ENCODE peak calls at places on chromosomes 2 and 18, in eight cellular contexts. J is Peyer's patch, B is uterus, A is osteoblast, I is mesenchymal stem cell, K is right atrium auricular region, D is cardiac muscle cell, N is H9. F is an unnamed sample.
A peak's percentile ranks its signal among the peaks of the same experiment; 100 is the strongest.

GRCh38 chr2:192016265-192016664 is 169.4 kb upstream of the CAVIN2 start:
- DNase-seq in J (no peak), B (no peak), A (peak; percentile 6), I (no peak), K (no peak), D (no peak), N (no peak), F (no peak)

GRCh38 chr2:54704688-54705605 is 18.5 kb upstream of the EML6 start:
- DNase-seq in J (no peak), B (no peak), A (no peak), I (peak; percentile 75), K (no peak), D (peak; percentile 82), N (no peak), F (no peak)

GRCh38 chr2:238875531-238876231 is 27.8 kb downstream of the TWIST2 start:
- DNase-seq in J (peak; percentile 58), B (no peak), A (no peak), I (no peak), K (no peak), D (no peak), N (no peak), F (no peak)

GRCh38 chr2:149765636-149766035 is 178.1 kb upstream of the MMADHC start:
- DNase-seq in J (no peak), B (no peak), A (no peak), I (no peak), K (no peak), D (no peak), N (no peak), F (no peak)

GRCh38 chr2:33486544-33486943 is 10.1 kb downstream of the RASGRP3 start:
- DNase-seq in J (no peak), B (no peak), A (no peak), I (no peak), K (no peak), D (no peak), N (no peak), F (no peak)

GRCh38 chr2:217467331-217467730 is 535.5 kb downstream of the TNS1 start:
- DNase-seq in J (no peak), B (peak; percentile 49), A (no peak), I (no peak), K (no peak), D (peak; percentile 18), N (no peak), F (no peak)

GRCh38 chr2:132955871-132956615 is 286.0 kb upstream of the LYPD1 start:
- DNase-seq in J (no peak), B (no peak), A (no peak), I (no peak), K (no peak), D (no peak), N (no peak), F (no peak)

GRCh38 chr2:88136817-88137216 is 9.0 kb upstream of the FABP1 start:
- DNase-seq in J (no peak), B (no peak), A (no peak), I (no peak), K (no peak), D (no peak), N (no peak), F (no peak)

GRCh38 chr2:66576381-66577330 is 141.7 kb downstream of the MEIS1 start:
- DNase-seq in J (no peak), B (peak; percentile 61), A (peak; percentile 85), I (peak; percentile 72), K (no peak), D (peak; percentile 59), N (peak; percentile 54), F (no peak)

GRCh38 chr18:47929681-47930085 is 776 bp downstream of the SMAD2 start:
- DNase-seq in J (no peak), B (no peak), A (no peak), I (peak; percentile 82), K (no peak), D (peak; percentile 71), N (no peak), F (no peak)

GRCh38 chr2:132416080-132416911 is at the start of gene GPR39:
- DNase-seq in J (peak; percentile 92), B (peak; percentile 48), A (peak; percentile 98), I (peak; percentile 98), K (peak; percentile 67), D (peak; percentile 96), N (peak; percentile 88), F (peak; percentile 28)

GRCh38 chr2:19073522-19073921 is 284.9 kb downstream of the OSR1 start:
- DNase-seq in J (no peak), B (no peak), A (peak; percentile 81), I (peak; percentile 25), K (no peak), D (peak; percentile 7), N (peak; percentile 77), F (no peak)

GRCh38 chr18:23504720-23505119 is 1.4 kb downstream of the RMC1 start:
- DNase-seq in J (no peak), B (no peak), A (no peak), I (no peak), K (no peak), D (no peak), N (no peak), F (no peak)

GRCh38 chr2:73968357-73968937 is 16.3 kb upstream of the TET3 start:
- DNase-seq in J (no peak), B (no peak), A (no peak), I (no peak), K (no peak), D (no peak), N (no peak), F (no peak)

GRCh38 chr2:230068658-230069080 is at the start of gene SLC16A14:
- DNase-seq in J (peak; percentile 54), B (peak; percentile 23), A (peak; percentile 47), I (peak; percentile 61), K (no peak), D (peak; percentile 65), N (peak; percentile 53), F (no peak)

GRCh38 chr2:221502270-221502973 is 69.7 kb downstream of the EPHA4 start:
- DNase-seq in J (no peak), B (no peak), A (peak; percentile 55), I (peak; percentile 80), K (no peak), D (peak; percentile 81), N (no peak), F (no peak)

GRCh38 chr18:33034941-33035340 is 262.1 kb upstream of the KLHL14 start:
- DNase-seq in J (no peak), B (no peak), A (no peak), I (peak; percentile 93), K (no peak), D (no peak), N (no peak), F (no peak)

GRCh38 chr2:19806591-19806990 is 95.2 kb downstream of the TTC32 start:
- DNase-seq in J (no peak), B (no peak), A (no peak), I (no peak), K (no peak), D (no peak), N (peak; percentile 18), F (no peak)

DNA sequence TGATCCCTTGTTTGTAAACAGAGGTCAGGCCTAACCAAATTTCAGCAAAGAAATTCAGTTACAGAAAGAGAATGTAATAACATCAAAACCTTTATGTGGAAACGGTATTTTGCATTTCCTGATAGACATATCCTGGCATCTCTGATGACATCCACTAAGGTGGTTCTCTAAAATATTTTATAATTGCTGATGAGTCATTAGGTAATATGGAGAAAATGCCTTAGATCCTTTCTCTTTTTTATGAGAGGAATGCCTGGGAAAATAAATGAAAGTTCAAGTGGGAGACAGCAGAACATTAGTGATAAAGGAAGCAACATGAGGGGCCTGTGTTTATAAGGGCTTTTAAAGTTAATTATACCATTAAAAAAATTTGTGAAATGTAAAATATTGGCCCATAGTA is 72.6 kb downstream of the PLCL1 start:
- DNase-seq in J (no peak), B (no peak), A (no peak), I (no peak), K (no peak), D (no peak), N (no peak), F (no peak)
- H3K4me1 ChIP-seq in J (no peaks in the 10 kb centered on the region), B (no peaks in the 10 kb centered on the region), A (peaks cover 24% of the 10 kb centered on the region), I (peaks cover 4% of the 10 kb centered on the region), K (no peaks in the 10 kb centered on the region), D (peaks cover 8% of the 10 kb centered on the region), N (peaks cover 6% of the 10 kb centered on the region), F (peaks cover 76% of the 10 kb centered on the region)

GRCh38 chr2:99865217-99865569 is 277.2 kb downstream of the AFF3 start:
- DNase-seq in J (no peak), B (no peak), A (no peak), I (no peak), K (no peak), D (no peak), N (no peak), F (no peak)
- H3K4me1 ChIP-seq in J (peaks cover 9% of the 10 kb centered on the region), B (no peaks in the 10 kb centered on the region), A (peaks cover 59% of the 10 kb centered on the region), I (peaks cover 12% of the 10 kb centered on the region), K (no peaks in the 10 kb centered on the region), D (peaks cover 2% of the 10 kb centered on the region), N (no peaks in the 10 kb centered on the region), F (peaks cover 15% of the 10 kb centered on the region)

GRCh38 chr18:41744664-41745063 is 210.4 kb upstream of the PIK3C3 start:
- DNase-seq in J (no peak), B (no peak), A (no peak), I (peak; percentile 16), K (no peak), D (peak; percentile 38), N (no peak), F (no peak)
- H3K4me1 ChIP-seq in J (no peaks in the 10 kb centered on the region), B (no peaks in the 10 kb centered on the region), A (no peaks in the 10 kb centered on the region), I (no peaks in the 10 kb centered on the region), K (no peaks in the 10 kb centered on the region), D (peaks cover 21% of the 10 kb centered on the region), N (peaks cover 5% of the 10 kb centered on the region), F (no peaks in the 10 kb centered on the region)

GRCh38 chr2:48104418-48104817 is 198.1 kb upstream of the FBXO11 start:
- DNase-seq in J (no peak), B (no peak), A (no peak), I (no peak), K (no peak), D (no peak), N (no peak), F (no peak)

GRCh38 chr2:48105848-48106247 is 199.6 kb upstream of the FBXO11 start:
- DNase-seq in J (no peak), B (no peak), A (no peak), I (no peak), K (no peak), D (no peak), N (no peak), F (no peak)

GRCh38 chr2:48108455-48108854 is 202.2 kb upstream of the FBXO11 start:
- DNase-seq in J (no peak), B (no peak), A (no peak), I (no peak), K (no peak), D (no peak), N (no peak), F (no peak)

GRCh38 chr2:48109491-48110204 is 203.3 kb upstream of the FBXO11 start:
- DNase-seq in J (no peak), B (no peak), A (no peak), I (no peak), K (no peak), D (no peak), N (no peak), F (no peak)

DNA sequence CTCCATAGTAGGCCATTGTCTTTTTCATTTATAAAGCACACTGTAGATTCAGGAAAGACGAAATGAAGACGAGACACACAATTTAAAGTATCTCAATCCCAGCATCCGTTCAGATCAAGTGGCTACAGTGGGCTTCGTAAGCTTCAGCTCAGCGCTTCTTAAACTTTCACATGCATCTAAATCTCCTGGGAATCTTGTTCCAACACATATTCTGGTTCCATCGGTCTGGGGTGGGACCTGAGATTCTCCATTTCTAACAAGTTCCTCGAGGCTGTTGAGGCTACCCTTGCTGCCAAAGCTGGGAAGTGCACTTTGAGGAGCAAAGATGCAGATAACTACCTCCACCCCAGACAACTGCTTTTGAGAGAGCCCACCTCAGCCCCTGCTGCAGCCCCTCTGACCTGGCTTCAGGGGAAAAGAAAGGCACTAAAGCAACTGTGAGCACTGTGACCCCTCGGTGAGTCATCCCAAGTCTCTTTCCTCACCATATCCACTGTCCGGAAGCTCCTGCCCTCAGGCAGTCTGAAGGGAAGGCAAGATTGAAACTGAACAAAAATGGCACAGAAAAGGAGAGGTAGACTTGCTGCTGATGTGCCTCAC is 201.1 kb upstream of the FBXO11 start:
- DNase-seq in J (no peak), B (no peak), A (no peak), I (peak; percentile 92), K (no peak), D (peak; percentile 81), N (peak; percentile 37), F (no peak)
- H3K4me1 ChIP-seq in J (no peaks in the 10 kb centered on the region), B (peaks cover 5% of the 10 kb centered on the region), A (peaks cover 27% of the 10 kb centered on the region), I (peaks cover 12% of the 10 kb centered on the region), K (no peaks in the 10 kb centered on the region), D (no peaks in the 10 kb centered on the region), N (peaks cover 2% of the 10 kb centered on the region), F (peaks cover 7% of the 10 kb centered on the region)